ENCODE peak calls at places on chromosomes 11 and 22, in six cellular contexts. One of them, this sample, is unnamed.

GRCh38 chr11:68017858-68018729 is 8.0 kb downstream of the ALDH3B1 start:
- DNase-seq in CD4-positive, alpha-beta memory T cell: no peak
- DNase-seq in mammary epithelial cell: no peak
- DNase-seq in A549: no peak
- DNase-seq in OCI-LY7: no peak
- DNase-seq in A673: no peak
- DNase-seq in this sample: no peak

GRCh38 chr22:32539631-32540449 is 65.2 kb downstream of the FBXO7 start:
- DNase-seq in OCI-LY7: no peak
- DNase-seq in A549: no peak
- DNase-seq in A673: no peak
- DNase-seq in mammary epithelial cell: peak
- DNase-seq in CD4-positive, alpha-beta memory T cell: no peak
- DNase-seq in this sample: no peak

GRCh38 chr11:66221726-66222236 is 46.7 kb upstream of the RAB1B start:
- DNase-seq in A673: peak
- DNase-seq in mammary epithelial cell: no peak
- DNase-seq in A549: no peak
- DNase-seq in CD4-positive, alpha-beta memory T cell: no peak
- DNase-seq in OCI-LY7: no peak
- DNase-seq in this sample: no peak

GRCh38 chr11:32478277-32478731 is 43.0 kb upstream of the WT1 start:
- DNase-seq in mammary epithelial cell: no peak
- DNase-seq in CD4-positive, alpha-beta memory T cell: no peak
- DNase-seq in A673: no peak
- DNase-seq in A549: no peak
- DNase-seq in OCI-LY7: no peak
- DNase-seq in this sample: no peak

GRCh38 chr11:26021026-26021425 is 310.9 kb upstream of the ANO3 start:
- DNase-seq in A673: no peak
- DNase-seq in OCI-LY7: no peak
- DNase-seq in CD4-positive, alpha-beta memory T cell: no peak
- DNase-seq in A549: no peak
- DNase-seq in mammary epithelial cell: peak
- DNase-seq in this sample: no peak

GRCh38 chr22:29128891-29129643 is 56.2 kb downstream of the KREMEN1 start:
- DNase-seq in A549: no peak
- DNase-seq in A673: no peak
- DNase-seq in mammary epithelial cell: no peak
- DNase-seq in OCI-LY7: no peak
- DNase-seq in CD4-positive, alpha-beta memory T cell: no peak
- DNase-seq in this sample: no peak

GRCh38 chr11:83721286-83721685 is 435.1 kb upstream of the CCDC90B start:
- DNase-seq in A673: peak
- DNase-seq in OCI-LY7: no peak
- DNase-seq in A549: no peak
- DNase-seq in mammary epithelial cell: peak
- DNase-seq in CD4-positive, alpha-beta memory T cell: no peak
- DNase-seq in this sample: no peak

GRCh38 chr11:32641361-32641760 is 57.7 kb downstream of the EIF3M start:
- DNase-seq in CD4-positive, alpha-beta memory T cell: no peak
- DNase-seq in A673: no peak
- DNase-seq in mammary epithelial cell: no peak
- DNase-seq in OCI-LY7: no peak
- DNase-seq in A549: no peak
- DNase-seq in this sample: no peak

GRCh38 chr22:45738206-45738605 is 66.6 kb downstream of the ATXN10 start:
- DNase-seq in A673: no peak
- DNase-seq in A549: no peak
- DNase-seq in mammary epithelial cell: no peak
- DNase-seq in CD4-positive, alpha-beta memory T cell: no peak
- DNase-seq in OCI-LY7: no peak
- DNase-seq in this sample: no peak

GRCh38 chr11:63986156-63986931 is at the start of gene OTUB1:
- DNase-seq in mammary epithelial cell: peak
- DNase-seq in OCI-LY7: peak
- DNase-seq in A549: peak
- DNase-seq in A673: peak
- DNase-seq in CD4-positive, alpha-beta memory T cell: peak
- DNase-seq in this sample: peak

GRCh38 chr11:7890417-7891179 is 40.5 kb downstream of the OR10A6 start:
- DNase-seq in OCI-LY7: peak
- DNase-seq in CD4-positive, alpha-beta memory T cell: no peak
- DNase-seq in A673: no peak
- DNase-seq in mammary epithelial cell: no peak
- DNase-seq in A549: no peak
- DNase-seq in this sample: no peak

GRCh38 chr11:133903875-133904817 is 52.6 kb downstream of the IGSF9B start:
- DNase-seq in CD4-positive, alpha-beta memory T cell: no peak
- DNase-seq in OCI-LY7: no peak
- DNase-seq in A549: no peak
- DNase-seq in A673: no peak
- DNase-seq in mammary epithelial cell: no peak
- DNase-seq in this sample: no peak

GRCh38 chr22:22182218-22182989 is 62.2 kb upstream of the VPREB1 start:
- DNase-seq in CD4-positive, alpha-beta memory T cell: no peak
- DNase-seq in A549: no peak
- DNase-seq in OCI-LY7: no peak
- DNase-seq in A673: no peak
- DNase-seq in mammary epithelial cell: no peak
- DNase-seq in this sample: no peak

GRCh38 chr11:69909561-69910518 is 90.6 kb upstream of the FGF3 start:
- DNase-seq in mammary epithelial cell: no peak
- DNase-seq in A549: no peak
- DNase-seq in CD4-positive, alpha-beta memory T cell: no peak
- DNase-seq in OCI-LY7: peak
- DNase-seq in A673: peak
- DNase-seq in this sample: no peak

GRCh38 chr22:36220457-36220921 is 18.8 kb downstream of the APOL2 start:
- DNase-seq in CD4-positive, alpha-beta memory T cell: no peak
- DNase-seq in mammary epithelial cell: no peak
- DNase-seq in A673: no peak
- DNase-seq in A549: no peak
- DNase-seq in OCI-LY7: no peak
- DNase-seq in this sample: no peak

GRCh38 chr11:11265320-11265719 is 87.7 kb downstream of the CSNK2A3 start:
- DNase-seq in A549: no peak
- DNase-seq in A673: no peak
- DNase-seq in CD4-positive, alpha-beta memory T cell: no peak
- DNase-seq in OCI-LY7: no peak
- DNase-seq in mammary epithelial cell: no peak
- DNase-seq in this sample: no peak

GRCh38 chr11:11265994-11266606 is 87.0 kb downstream of the CSNK2A3 start:
- DNase-seq in OCI-LY7: peak
- DNase-seq in CD4-positive, alpha-beta memory T cell: peak
- DNase-seq in A549: peak
- DNase-seq in mammary epithelial cell: peak
- DNase-seq in A673: peak
- DNase-seq in this sample: no peak

GRCh38 chr11:11268706-11269105 is 84.3 kb downstream of the CSNK2A3 start:
- DNase-seq in mammary epithelial cell: no peak
- DNase-seq in A673: no peak
- DNase-seq in A549: no peak
- DNase-seq in OCI-LY7: no peak
- DNase-seq in CD4-positive, alpha-beta memory T cell: no peak
- DNase-seq in this sample: no peak

GRCh38 chr11:11268119-11268518 is 84.9 kb downstream of the CSNK2A3 start:
- DNase-seq in CD4-positive, alpha-beta memory T cell: no peak
- DNase-seq in mammary epithelial cell: no peak
- DNase-seq in A549: no peak
- DNase-seq in A673: no peak
- DNase-seq in OCI-LY7: peak
- DNase-seq in this sample: no peak

DNA sequence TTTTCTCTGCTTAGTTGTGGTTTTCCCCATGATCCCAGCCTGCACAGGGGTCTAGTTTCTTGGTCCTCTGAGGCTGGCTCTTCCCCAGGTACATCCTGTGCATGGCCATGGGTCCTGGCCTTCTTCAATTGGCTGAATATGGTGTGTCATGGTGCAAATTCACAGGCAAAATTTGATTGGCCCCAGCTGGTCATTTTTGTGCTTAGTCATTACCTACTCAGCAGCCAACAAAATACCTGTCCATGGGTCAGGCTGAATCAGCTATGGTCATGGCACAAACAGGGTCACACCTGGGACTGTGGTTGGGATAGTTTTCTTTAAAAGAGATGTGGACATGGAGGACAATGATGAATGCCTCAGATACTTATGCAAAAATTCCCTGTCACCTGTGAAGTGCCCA is 85.7 kb downstream of the CSNK2A3 start:
- DNase-seq in mammary epithelial cell: peak
- DNase-seq in A673: no peak
- DNase-seq in OCI-LY7: no peak
- DNase-seq in A549: no peak
- DNase-seq in CD4-positive, alpha-beta memory T cell: no peak
- DNase-seq in this sample: no peak
- H3K27ac ChIP-seq in mammary epithelial cell: peak
- H3K27ac ChIP-seq in A673: no peak
- H3K27ac ChIP-seq in OCI-LY7: no peak
- H3K27ac ChIP-seq in A549: no peak
- H3K27ac ChIP-seq in CD4-positive, alpha-beta memory T cell: no peak
- H3K27ac ChIP-seq in this sample: no peak

DNA sequence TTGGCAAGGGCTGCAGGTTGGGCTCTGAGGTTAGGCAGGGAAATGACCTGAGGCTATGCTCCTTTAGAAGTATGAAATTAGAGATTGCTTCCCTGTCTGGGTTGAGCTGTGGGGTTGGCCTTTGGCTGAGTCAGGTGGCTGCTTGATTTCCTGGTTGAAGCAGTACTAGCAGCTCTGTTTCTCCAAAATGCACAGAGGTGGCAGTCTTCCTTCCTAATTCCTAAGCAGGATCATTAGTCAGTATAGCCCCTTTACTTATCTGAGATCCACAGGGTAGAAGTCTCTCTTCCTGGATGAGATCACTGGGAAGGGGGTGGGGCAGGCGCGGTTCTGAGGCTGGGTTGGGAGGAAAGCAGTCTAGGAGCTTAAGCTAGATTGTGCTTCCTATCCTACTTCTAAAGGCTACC is 1917.5 kb downstream of the LRRC4C start:
- DNase-seq in mammary epithelial cell: peak
- DNase-seq in OCI-LY7: no peak
- DNase-seq in A673: peak
- DNase-seq in A549: no peak
- DNase-seq in CD4-positive, alpha-beta memory T cell: no peak
- DNase-seq in this sample: no peak
- H3K27ac ChIP-seq in mammary epithelial cell: no peak
- H3K27ac ChIP-seq in OCI-LY7: no peak
- H3K27ac ChIP-seq in A673: no peak
- H3K27ac ChIP-seq in A549: no peak
- H3K27ac ChIP-seq in CD4-positive, alpha-beta memory T cell: no peak
- H3K27ac ChIP-seq in this sample: no peak

GRCh38 chr11:126113515-126113957 is 50.9 kb upstream of the CDON start:
- DNase-seq in CD4-positive, alpha-beta memory T cell: no peak
- DNase-seq in A549: peak
- DNase-seq in mammary epithelial cell: peak
- DNase-seq in A673: peak
- DNase-seq in OCI-LY7: no peak
- DNase-seq in this sample: no peak

GRCh38 chr11:126115253-126115540 is 52.5 kb upstream of the CDON start:
- DNase-seq in OCI-LY7: no peak
- DNase-seq in CD4-positive, alpha-beta memory T cell: no peak
- DNase-seq in A549: no peak
- DNase-seq in A673: peak
- DNase-seq in mammary epithelial cell: no peak
- DNase-seq in this sample: no peak

GRCh38 chr11:126113963-126114362 is 51.3 kb upstream of the CDON start:
- DNase-seq in A549: no peak
- DNase-seq in OCI-LY7: no peak
- DNase-seq in mammary epithelial cell: no peak
- DNase-seq in A673: no peak
- DNase-seq in CD4-positive, alpha-beta memory T cell: no peak
- DNase-seq in this sample: no peak

GRCh38 chr11:126115820-126116319 is 53.2 kb upstream of the CDON start:
- DNase-seq in mammary epithelial cell: no peak
- DNase-seq in A673: peak
- DNase-seq in A549: peak
- DNase-seq in OCI-LY7: no peak
- DNase-seq in CD4-positive, alpha-beta memory T cell: no peak
- DNase-seq in this sample: no peak

DNA sequence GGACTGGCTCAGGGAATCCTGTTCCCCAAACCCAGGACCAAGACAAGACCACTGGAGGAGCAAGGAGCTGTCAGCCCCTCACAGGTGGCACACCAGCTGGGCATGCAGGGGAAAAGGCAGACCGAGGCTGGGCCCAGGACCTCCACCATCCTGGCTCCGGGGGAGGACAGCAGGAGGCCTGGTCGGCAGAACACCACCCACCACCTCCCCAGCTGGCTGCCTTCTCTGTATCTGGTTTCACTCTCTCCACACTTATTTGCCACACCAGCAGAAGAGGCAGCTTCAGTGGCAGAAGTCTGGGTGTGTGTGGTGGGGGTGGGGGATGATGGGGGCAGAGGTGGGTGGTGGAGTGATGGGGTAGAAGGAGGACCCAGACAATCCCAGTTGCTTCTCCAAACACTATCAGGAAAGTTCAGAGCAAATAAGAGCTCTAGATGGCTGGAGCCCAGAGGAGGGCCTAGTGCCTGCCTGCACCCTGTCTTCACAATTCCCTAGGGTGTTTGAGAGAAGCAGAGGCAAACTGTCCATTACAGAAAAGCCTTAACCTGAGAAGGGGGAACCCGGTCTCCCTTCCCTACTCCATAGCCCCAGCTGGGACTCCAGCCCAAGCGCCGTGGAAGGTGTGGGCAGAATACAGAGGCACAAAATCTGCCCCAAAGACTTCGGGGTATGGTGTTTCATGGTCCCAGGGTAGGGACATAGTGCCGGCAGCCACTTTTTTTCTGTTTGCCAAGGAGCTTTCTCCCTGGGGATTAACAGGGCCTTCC is 52.0 kb upstream of the CDON start:
- DNase-seq in CD4-positive, alpha-beta memory T cell: no peak
- DNase-seq in A549: no peak
- DNase-seq in A673: peak
- DNase-seq in mammary epithelial cell: no peak
- DNase-seq in OCI-LY7: no peak
- DNase-seq in this sample: no peak
- H3K27ac ChIP-seq in CD4-positive, alpha-beta memory T cell: no peak
- H3K27ac ChIP-seq in A549: peak
- H3K27ac ChIP-seq in A673: peak
- H3K27ac ChIP-seq in mammary epithelial cell: no peak
- H3K27ac ChIP-seq in OCI-LY7: no peak
- H3K27ac ChIP-seq in this sample: no peak

GRCh38 chr22:49152930-49153770 is 674.5 kb downstream of the BRD1 start:
- DNase-seq in mammary epithelial cell: no peak
- DNase-seq in CD4-positive, alpha-beta memory T cell: no peak
- DNase-seq in A549: no peak
- DNase-seq in OCI-LY7: no peak
- DNase-seq in A673: no peak
- DNase-seq in this sample: no peak

GRCh38 chr22:49153921-49154320 is 673.8 kb downstream of the BRD1 start:
- DNase-seq in mammary epithelial cell: no peak
- DNase-seq in A549: no peak
- DNase-seq in OCI-LY7: no peak
- DNase-seq in CD4-positive, alpha-beta memory T cell: no peak
- DNase-seq in A673: no peak
- DNase-seq in this sample: no peak

GRCh38 chr22:49151256-49152131 is 676.2 kb downstream of the BRD1 start:
- DNase-seq in A673: no peak
- DNase-seq in mammary epithelial cell: no peak
- DNase-seq in OCI-LY7: no peak
- DNase-seq in A549: no peak
- DNase-seq in CD4-positive, alpha-beta memory T cell: no peak
- DNase-seq in this sample: no peak

GRCh38 chr22:49150801-49151221 is 676.9 kb downstream of the BRD1 start:
- DNase-seq in OCI-LY7: no peak
- DNase-seq in CD4-positive, alpha-beta memory T cell: no peak
- DNase-seq in mammary epithelial cell: no peak
- DNase-seq in A673: no peak
- DNase-seq in A549: no peak
- DNase-seq in this sample: no peak

GRCh38 chr22:49152146-49152929 is 675.3 kb downstream of the BRD1 start:
- DNase-seq in A549: no peak
- DNase-seq in A673: no peak
- DNase-seq in CD4-positive, alpha-beta memory T cell: no peak
- DNase-seq in OCI-LY7: no peak
- DNase-seq in mammary epithelial cell: no peak
- DNase-seq in this sample: no peak
- H3K27ac ChIP-seq in A549: no peak
- H3K27ac ChIP-seq in A673: peak
- H3K27ac ChIP-seq in CD4-positive, alpha-beta memory T cell: no peak
- H3K27ac ChIP-seq in OCI-LY7: no peak
- H3K27ac ChIP-seq in mammary epithelial cell: no peak
- H3K27ac ChIP-seq in this sample: no peak